ENCODE peak calls at places on chromosomes 11 and 22, in seven cellular contexts. V is psoas muscle; A is M059J; O is activated CD4-positive, alpha-beta T cell treated with anti-CD3 and anti-CD28 coated beads, Interleukin-2, amount 50 U/mL, for 1 hour; N is hepatic stellate cell; X is AG08395; L is RPMI7951. W is an unnamed sample.

GRCh38 chr11:124667601-124668000 is 5.9 kb downstream of the SIAE start:
- DNase-seq in V (no peak), A (no peak), O (no peak), N (no peak), X (no peak), L (no peak), W (no peak)

GRCh38 chr22:21761086-21761485 is 25.5 kb upstream of the YPEL1 start:
- DNase-seq in V (no peak), A (peak), O (no peak), N (no peak), X (no peak), L (no peak), W (no peak)

GRCh38 chr22:39967103-39967829 is 7.1 kb downstream of the TMA7B start:
- DNase-seq in V (no peak), A (peak), O (no peak), N (peak), X (no peak), L (no peak), W (no peak)

GRCh38 chr11:93648168-93648567 is 13.3 kb upstream of the CEP295 start:
- DNase-seq in V (no peak), A (no peak), O (no peak), N (peak), X (no peak), L (peak), W (no peak)

GRCh38 chr11:38680746-38681145 is 2082.7 kb upstream of the RAG2 start:
- DNase-seq in V (no peak), A (peak), O (no peak), N (no peak), X (no peak), L (no peak), W (no peak)

GRCh38 chr22:23688121-23688520 is 2.7 kb upstream of the RGL4 start:
- DNase-seq in V (no peak), A (no peak), O (no peak), N (no peak), X (no peak), L (no peak), W (no peak)

GRCh38 chr11:119888119-119888518 is 159.1 kb upstream of the NECTIN1 start:
- DNase-seq in V (no peak), A (no peak), O (no peak), N (no peak), X (peak), L (no peak), W (no peak)

GRCh38 chr11:34525887-34526657 is 12.5 kb upstream of the ELF5 start:
- DNase-seq in V (no peak), A (no peak), O (no peak), N (no peak), X (no peak), L (peak), W (no peak)

GRCh38 chr11:105109855-105110750 is 29.5 kb downstream of the CARD18 start:
- DNase-seq in V (no peak), A (peak), O (no peak), N (no peak), X (peak), L (no peak), W (no peak)

GRCh38 chr22:17868771-17869170 is 94.5 kb upstream of the BID start:
- DNase-seq in V (no peak), A (no peak), O (no peak), N (no peak), X (no peak), L (no peak), W (no peak)

W was measured in NCI-H345.